ENCODE peak calls at places on chromosomes 11 and 22, in eight cellular contexts. A, K, T, V, W, H, X and N are unnamed samples.

GRCh38 chr22:48889887-48890692 is 937.6 kb downstream of the BRD1 start:
- DNase-seq in A (no peak), K (no peak), T (no peak), V (no peak), W (no peak), H (no peak), X (no peak), N (no peak)

GRCh38 chr22:45598596-45599217 is 72.9 kb upstream of the ATXN10 start:
- DNase-seq in A (no peak), K (no peak), T (no peak), V (no peak), W (no peak), H (no peak), X (no peak), N (no peak)

GRCh38 chr11:126742582-126742981 is 258.0 kb downstream of the KIRREL3 start:
- DNase-seq in A (no peak), K (no peak), T (no peak), V (no peak), W (no peak), H (no peak), X (no peak), N (no peak)

GRCh38 chr11:877565-877964 is 33.0 kb downstream of the CHID1 start:
- DNase-seq in A (no peak), K (no peak), T (no peak), V (no peak), W (no peak), H (no peak), X (no peak), N (no peak)

GRCh38 chr11:112617977-112618829 is 343.0 kb upstream of the NCAM1 start:
- DNase-seq in A (no peak), K (no peak), T (no peak), V (no peak), W (no peak), H (no peak), X (peak), N (no peak)

GRCh38 chr11:35944503-35945136 is 758 bp downstream of the LDLRAD3 start:
- DNase-seq in A (no peak), K (peak), T (no peak), V (no peak), W (no peak), H (peak), X (no peak), N (no peak)

GRCh38 chr22:28894320-28894719 is 10.9 kb downstream of the ZNRF3 start:
- DNase-seq in A (no peak), K (no peak), T (no peak), V (peak), W (no peak), H (no peak), X (no peak), N (no peak)

GRCh38 chr11:119509969-119510401 is 87.0 kb upstream of the THY1 start:
- DNase-seq in A (no peak), K (peak), T (no peak), V (no peak), W (no peak), H (no peak), X (peak), N (peak)

GRCh38 chr11:130095326-130095725 is 25.6 kb downstream of the APLP2 start:
- DNase-seq in A (no peak), K (no peak), T (no peak), V (no peak), W (no peak), H (no peak), X (no peak), N (no peak)

GRCh38 chr22:21679383-21679782 is 13.6 kb downstream of the PPIL2 start:
- DNase-seq in A (no peak), K (no peak), T (no peak), V (no peak), W (no peak), H (no peak), X (no peak), N (no peak)

GRCh38 chr22:41638124-41638523 is 17.0 kb downstream of the XRCC6 start:
- DNase-seq in A (no peak), K (no peak), T (no peak), V (no peak), W (no peak), H (no peak), X (no peak), N (no peak)

GRCh38 chr11:78787696-78788095 is 213.0 kb upstream of the NARS2 start:
- DNase-seq in A (no peak), K (no peak), T (no peak), V (no peak), W (no peak), H (no peak), X (no peak), N (no peak)

GRCh38 chr11:71198823-71199165 is 53.6 kb downstream of the SHANK2 start:
- DNase-seq in A (no peak), K (no peak), T (no peak), V (no peak), W (no peak), H (no peak), X (no peak), N (no peak)

GRCh38 chr11:75492181-75492820 is 33.4 kb downstream of the GDPD5 start:
- DNase-seq in A (peak), K (no peak), T (peak), V (no peak), W (peak), H (no peak), X (peak), N (peak)

GRCh38 chr11:7367803-7368202 is 116.1 kb downstream of the SYT9 start:
- DNase-seq in A (no peak), K (no peak), T (no peak), V (no peak), W (no peak), H (no peak), X (no peak), N (no peak)

GRCh38 chr11:117901601-117902000 is 25.1 kb upstream of the FXYD6 start:
- DNase-seq in A (no peak), K (no peak), T (no peak), V (no peak), W (no peak), H (no peak), X (no peak), N (no peak)

GRCh38 chr22:37025500-37026070 is 6.0 kb downstream of the MPST start:
- DNase-seq in A (no peak), K (no peak), T (no peak), V (no peak), W (no peak), H (no peak), X (no peak), N (no peak)

GRCh38 chr11:118056806-118057205 is 20.1 kb upstream of the TMPRSS4 start:
- DNase-seq in A (no peak), K (no peak), T (no peak), V (no peak), W (no peak), H (no peak), X (no peak), N (no peak)

GRCh38 chr11:130609121-130610035 is 160.9 kb downstream of the ADAMTS15 start:
- DNase-seq in A (no peak), K (peak), T (no peak), V (peak), W (no peak), H (no peak), X (peak), N (no peak)

GRCh38 chr11:13012037-13012693 is 3.0 kb downstream of the RASSF10 start:
- DNase-seq in A (no peak), K (no peak), T (no peak), V (peak), W (no peak), H (peak), X (no peak), N (no peak)